ENCODE peak calls at places on chromosomes 6 and 20, in eight cellular contexts. O is H1; L is tibial nerve; S is hepatocyte; Z is colonic mucosa; I is CD4-positive, alpha-beta T cell; D is right cardiac atrium; Q is K562. J is an unnamed sample. For H3K9me3, the result is how much of the 10 kb centered on the place peaks cover.

GRCh38 chr6:34865107-34865506 is 22.7 kb downstream of the TAF11 start:
- DNase-seq in O (no peak), L (no peak), S (no peak), Z (no peak), I (no peak), D (no peak), Q (peak), J (no peak)

GRCh38 chr6:144855812-144856531 is 570.8 kb downstream of the UTRN start:
- DNase-seq in O (no peak), L (no peak), S (no peak), Z (no peak), I (no peak), D (no peak), Q (no peak), J (no peak)

GRCh38 chr6:14664616-14665315 is 547.2 kb downstream of the CD83 start:
- DNase-seq in O (no peak), L (no peak), S (no peak), Z (no peak), I (no peak), D (no peak), Q (no peak), J (no peak)

GRCh38 chr6:72826744-72827438 is 205.0 kb downstream of the KCNQ5 start:
- DNase-seq in O (no peak), L (no peak), S (no peak), Z (no peak), I (no peak), D (no peak), Q (no peak), J (no peak)

GRCh38 chr6:133130863-133131262 is 110.3 kb upstream of the EYA4 start:
- DNase-seq in O (no peak), L (no peak), S (peak), Z (no peak), I (no peak), D (peak), Q (no peak), J (no peak)

GRCh38 chr6:163757506-163757905 is 343.0 kb downstream of the QKI start:
- DNase-seq in O (no peak), L (no peak), S (no peak), Z (no peak), I (no peak), D (no peak), Q (no peak), J (no peak)

GRCh38 chr20:17635320-17635673 is 46.7 kb downstream of the RRBP1 start:
- DNase-seq in O (no peak), L (no peak), S (no peak), Z (no peak), I (no peak), D (peak), Q (no peak), J (no peak)

GRCh38 chr6:6314601-6315000 is 5.9 kb downstream of the F13A1 start:
- DNase-seq in O (no peak), L (no peak), S (no peak), Z (no peak), I (no peak), D (no peak), Q (no peak), J (no peak)

GRCh38 chr20:34988176-34988540 is 32.5 kb downstream of the MYH7B start:
- DNase-seq in O (no peak), L (no peak), S (no peak), Z (no peak), I (no peak), D (no peak), Q (no peak), J (no peak)

GRCh38 chr6:144012534-144012933 is 4.5 kb upstream of the PLAGL1 start:
- DNase-seq in O (no peak), L (no peak), S (no peak), Z (no peak), I (no peak), D (no peak), Q (no peak), J (no peak)

GRCh38 chr6:26304213-26305096 is 60.5 kb upstream of the BTN3A2 start:
- DNase-seq in O (no peak), L (no peak), S (peak), Z (peak), I (no peak), D (no peak), Q (no peak), J (no peak)

GRCh38 chr20:54914995-54915394 is 439.6 kb downstream of the DOK5 start:
- DNase-seq in O (no peak), L (no peak), S (no peak), Z (no peak), I (no peak), D (no peak), Q (no peak), J (no peak)

GRCh38 chr6:25389501-25389900 is 110.3 kb downstream of the CARMIL1 start:
- DNase-seq in O (no peak), L (no peak), S (no peak), Z (no peak), I (no peak), D (no peak), Q (no peak), J (no peak)

GRCh38 chr20:9172908-9173307 is 104.0 kb downstream of the PLCB4 start:
- DNase-seq in O (no peak), L (no peak), S (no peak), Z (no peak), I (no peak), D (no peak), Q (no peak), J (no peak)

GRCh38 chr6:16769986-16770376 is 8.7 kb upstream of the ATXN1 start:
- DNase-seq in O (no peak), L (no peak), S (no peak), Z (no peak), I (no peak), D (no peak), Q (no peak), J (no peak)

GRCh38 chr6:140824595-140824994 is 1308.1 kb upstream of the GJE1 start:
- DNase-seq in O (no peak), L (no peak), S (no peak), Z (no peak), I (no peak), D (no peak), Q (no peak), J (no peak)

GRCh38 chr6:84853901-84854300 is 89.5 kb upstream of the TBX18 start:
- DNase-seq in O (no peak), L (no peak), S (no peak), Z (no peak), I (no peak), D (no peak), Q (no peak), J (no peak)

GRCh38 chr6:82953871-82954270 is 111.8 kb downstream of the UBE3D start:
- DNase-seq in O (no peak), L (no peak), S (no peak), Z (no peak), I (no peak), D (peak), Q (no peak), J (no peak)

GRCh38 chr6:169363590-169363989 is 109.9 kb upstream of the THBS2 start:
- DNase-seq in O (no peak), L (no peak), S (no peak), Z (no peak), I (no peak), D (no peak), Q (no peak), J (no peak)

GRCh38 chr6:139944131-139944530 is 569.7 kb upstream of the CITED2 start:
- DNase-seq in O (no peak), L (no peak), S (no peak), Z (no peak), I (no peak), D (no peak), Q (no peak), J (no peak)

GRCh38 chr6:22308939-22309338 is 12.1 kb upstream of the PRL start:
- DNase-seq in O (no peak), L (no peak), S (no peak), Z (no peak), I (no peak), D (no peak), Q (no peak), J (no peak)
- H3K9me3 ChIP-seq in O (under half), L (under half), S (under half), Z (under half), I (under half), D (under half), Q (under half), J (under half)

GRCh38 chr6:22313796-22314195 is 17.0 kb upstream of the PRL start:
- DNase-seq in O (no peak), L (no peak), S (no peak), Z (no peak), I (no peak), D (no peak), Q (no peak), J (no peak)
- H3K9me3 ChIP-seq in O (under half), L (half or more), S (under half), Z (under half), I (under half), D (under half), Q (under half), J (under half)

GRCh38 chr20:29085625-29086024 is 2171.8 kb upstream of the DEFB115 start:
- DNase-seq in O (no peak), L (no peak), S (no peak), Z (no peak), I (no peak), D (no peak), Q (no peak), J (no peak)
- H3K9me3 ChIP-seq in O (under half), L (under half), S (under half), Z (under half), I (under half), D (under half), Q (under half), J (under half)

DNA sequence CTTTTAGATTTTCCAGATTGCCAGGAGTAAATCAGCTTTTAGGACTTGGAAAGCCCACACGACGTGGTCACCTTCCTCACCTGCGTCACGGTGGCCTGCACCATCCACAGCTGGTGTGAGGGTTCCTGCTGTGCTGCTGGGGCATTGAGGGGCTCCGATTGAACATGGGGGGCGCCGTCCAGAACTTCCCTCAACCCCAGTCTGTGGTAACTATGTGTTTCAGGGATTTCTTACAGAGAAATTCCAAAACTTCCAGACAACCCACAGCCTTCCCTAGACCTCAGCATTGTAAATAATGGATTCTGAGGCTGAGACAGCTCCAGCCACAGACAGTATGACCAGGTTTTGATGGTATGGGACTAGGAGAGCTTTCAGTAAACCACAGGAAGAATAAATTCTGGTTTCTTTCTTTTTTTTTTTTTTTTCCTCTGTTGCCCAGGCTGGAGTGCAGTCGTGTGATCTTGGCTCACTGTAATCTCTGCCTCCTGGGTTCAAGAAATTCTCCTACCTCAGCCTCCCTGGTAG is 46.7 kb upstream of the IRF4 start:
- DNase-seq in O (no peak), L (no peak), S (no peak), Z (no peak), I (no peak), D (no peak), Q (no peak), J (no peak)
- H3K9me3 ChIP-seq in O (half or more), L (under half), S (under half), Z (under half), I (under half), D (under half), Q (under half), J (under half)

DNA sequence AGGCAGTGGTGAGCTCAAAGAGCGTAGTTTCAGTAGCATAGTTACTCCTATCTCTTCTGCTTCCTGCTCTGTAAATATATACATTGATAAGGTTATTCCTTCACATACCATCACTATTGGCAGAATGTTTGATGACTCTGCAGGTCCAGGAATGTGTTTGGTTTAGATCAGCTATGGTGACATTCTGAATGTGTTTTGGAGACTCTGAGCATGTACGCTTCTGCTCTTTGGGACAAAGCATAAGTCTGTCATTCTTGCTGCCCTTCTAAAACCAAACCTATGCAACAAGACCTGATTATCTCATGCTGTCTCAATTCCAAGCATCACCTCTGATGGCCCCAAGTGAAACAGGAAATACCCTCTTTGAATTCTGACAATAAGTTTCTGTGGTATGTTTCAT is 1074.3 kb downstream of the KIF16B start:
- DNase-seq in O (no peak), L (no peak), S (no peak), Z (no peak), I (no peak), D (no peak), Q (no peak), J (no peak)
- H3K9me3 ChIP-seq in O (under half), L (under half), S (under half), Z (under half), I (under half), D (under half), Q (under half), J (under half)